ENCODE peak calls at places on chromosomes 11 and 22, in eight cellular contexts. C is cardiac fibroblast, H is hepatocyte, K is skeletal muscle cell, S is GM23338, G is GM04504, N is posterior cingulate gyrus, R is foreskin fibroblast. E is an unnamed sample.

GRCh38 chr11:75792997-75793800 is 21.8 kb upstream of the UVRAG start:
- DNase-seq in C (no peak), H (no peak), K (no peak), S (no peak), G (no peak), N (no peak), R (no peak), E (peak; percentile 41)

GRCh38 chr22:50207383-50208031 is 6.7 kb downstream of the SELENOO start:
- DNase-seq in C (no peak), H (no peak), K (no peak), S (no peak), G (no peak), N (no peak), R (no peak), E (no peak)

GRCh38 chr11:128342511-128343133 is 244.7 kb downstream of the ETS1 start:
- DNase-seq in C (peak; percentile 77), H (peak; percentile 64), K (peak; percentile 66), S (no peak), G (peak; percentile 74), N (no peak), R (peak; percentile 83), E (peak; percentile 42)

GRCh38 chr11:10451399-10452116 is 3.5 kb upstream of the AMPD3 start:
- DNase-seq in C (no peak), H (no peak), K (no peak), S (no peak), G (no peak), N (no peak), R (no peak), E (no peak)

GRCh38 chr11:64007160-64007628 is 21.0 kb downstream of the OTUB1 start:
- DNase-seq in C (peak; percentile 17), H (peak; percentile 52), K (no peak), S (peak; percentile 72), G (no peak), N (no peak), R (peak; percentile 50), E (peak; percentile 41)

GRCh38 chr11:118430956-118431355 is 5.3 kb upstream of the KMT2A start:
- DNase-seq in C (no peak), H (no peak), K (no peak), S (no peak), G (no peak), N (no peak), R (no peak), E (no peak)

GRCh38 chr11:134574425-134574824 is 162.4 kb upstream of the B3GAT1 start:
- DNase-seq in C (no peak), H (no peak), K (no peak), S (no peak), G (no peak), N (no peak), R (no peak), E (no peak)

GRCh38 chr22:44950806-44951509 is 58.8 kb downstream of the PHF21B start:
- DNase-seq in C (no peak), H (no peak), K (no peak), S (no peak), G (no peak), N (no peak), R (no peak), E (no peak)

GRCh38 chr22:37728620-37729019 is 31.8 kb downstream of the TRIOBP start:
- DNase-seq in C (no peak), H (no peak), K (no peak), S (no peak), G (no peak), N (no peak), R (no peak), E (no peak)